ENCODE peak calls at places on chromosomes 16 and 17, in five cellular contexts. One of them, this sample, is unnamed.

GRCh38 chr16:70472786-70473433 is 18.5 kb downstream of the FCSK start:
- DNase-seq in stimulated activated CD8-positive, alpha-beta memory T cell treated with anti-CD3 and anti-CD28 coated beads, Interleukin-7, amount 100 ng/mL, for 1 hour: no peak
- DNase-seq in CD8-positive, alpha-beta T cell: no peak
- DNase-seq in CD4-positive, alpha-beta T cell: no peak
- DNase-seq in skeletal muscle cell: no peak
- DNase-seq in this sample: no peak

GRCh38 chr16:2298621-2299020 is 30.7 kb upstream of the RNPS1 start:
- DNase-seq in skeletal muscle cell: no peak
- DNase-seq in CD4-positive, alpha-beta T cell: no peak
- DNase-seq in CD8-positive, alpha-beta T cell: no peak
- DNase-seq in stimulated activated CD8-positive, alpha-beta memory T cell treated with anti-CD3 and anti-CD28 coated beads, Interleukin-7, amount 100 ng/mL, for 1 hour: no peak
- DNase-seq in this sample: no peak

GRCh38 chr16:85610446-85611204 is 2.5 kb upstream of the GSE1 start:
- DNase-seq in CD4-positive, alpha-beta T cell: peak; percentile 83
- DNase-seq in CD8-positive, alpha-beta T cell: peak; percentile 77
- DNase-seq in stimulated activated CD8-positive, alpha-beta memory T cell treated with anti-CD3 and anti-CD28 coated beads, Interleukin-7, amount 100 ng/mL, for 1 hour: peak; percentile 70
- DNase-seq in skeletal muscle cell: peak; percentile 47
- DNase-seq in this sample: peak; percentile 80

GRCh38 chr16:85824161-85825135 is 25.0 kb downstream of the COX4I1 start:
- DNase-seq in stimulated activated CD8-positive, alpha-beta memory T cell treated with anti-CD3 and anti-CD28 coated beads, Interleukin-7, amount 100 ng/mL, for 1 hour: no peak
- DNase-seq in CD4-positive, alpha-beta T cell: no peak
- DNase-seq in skeletal muscle cell: no peak
- DNase-seq in CD8-positive, alpha-beta T cell: no peak
- DNase-seq in this sample: no peak

GRCh38 chr17:42275527-42276358 is 448 bp downstream of the STAT5B start:
- DNase-seq in CD8-positive, alpha-beta T cell: no peak
- DNase-seq in skeletal muscle cell: no peak
- DNase-seq in stimulated activated CD8-positive, alpha-beta memory T cell treated with anti-CD3 and anti-CD28 coated beads, Interleukin-7, amount 100 ng/mL, for 1 hour: no peak
- DNase-seq in CD4-positive, alpha-beta T cell: peak; percentile 21
- DNase-seq in this sample: no peak

GRCh38 chr16:50442221-50442620 is 73.4 kb upstream of the BRD7 start:
- DNase-seq in CD4-positive, alpha-beta T cell: no peak
- DNase-seq in stimulated activated CD8-positive, alpha-beta memory T cell treated with anti-CD3 and anti-CD28 coated beads, Interleukin-7, amount 100 ng/mL, for 1 hour: no peak
- DNase-seq in CD8-positive, alpha-beta T cell: no peak
- DNase-seq in skeletal muscle cell: no peak
- DNase-seq in this sample: no peak

GRCh38 chr16:282944-283744 is at the start of gene PDIA2:
- DNase-seq in stimulated activated CD8-positive, alpha-beta memory T cell treated with anti-CD3 and anti-CD28 coated beads, Interleukin-7, amount 100 ng/mL, for 1 hour: no peak
- DNase-seq in skeletal muscle cell: no peak
- DNase-seq in CD8-positive, alpha-beta T cell: no peak
- DNase-seq in CD4-positive, alpha-beta T cell: no peak
- DNase-seq in this sample: no peak

GRCh38 chr17:48541036-48541573 is 3.8 kb downstream of the HOXB2 start:
- DNase-seq in skeletal muscle cell: no peak
- DNase-seq in CD8-positive, alpha-beta T cell: no peak
- DNase-seq in stimulated activated CD8-positive, alpha-beta memory T cell treated with anti-CD3 and anti-CD28 coated beads, Interleukin-7, amount 100 ng/mL, for 1 hour: no peak
- DNase-seq in CD4-positive, alpha-beta T cell: no peak
- DNase-seq in this sample: no peak

GRCh38 chr17:74157366-74157765 is 46.1 kb upstream of the RPL38 start:
- DNase-seq in CD4-positive, alpha-beta T cell: no peak
- DNase-seq in stimulated activated CD8-positive, alpha-beta memory T cell treated with anti-CD3 and anti-CD28 coated beads, Interleukin-7, amount 100 ng/mL, for 1 hour: no peak
- DNase-seq in CD8-positive, alpha-beta T cell: no peak
- DNase-seq in skeletal muscle cell: no peak
- DNase-seq in this sample: no peak

GRCh38 chr17:7307686-7308624 is 527 bp downstream of the EIF5A start:
- DNase-seq in stimulated activated CD8-positive, alpha-beta memory T cell treated with anti-CD3 and anti-CD28 coated beads, Interleukin-7, amount 100 ng/mL, for 1 hour: no peak
- DNase-seq in CD8-positive, alpha-beta T cell: peak; percentile 34
- DNase-seq in CD4-positive, alpha-beta T cell: peak; percentile 31
- DNase-seq in skeletal muscle cell: no peak
- DNase-seq in this sample: peak; percentile 30

GRCh38 chr16:8763899-8764298 is 33.5 kb downstream of the TMEM186 start:
- DNase-seq in CD4-positive, alpha-beta T cell: no peak
- DNase-seq in stimulated activated CD8-positive, alpha-beta memory T cell treated with anti-CD3 and anti-CD28 coated beads, Interleukin-7, amount 100 ng/mL, for 1 hour: no peak
- DNase-seq in CD8-positive, alpha-beta T cell: no peak
- DNase-seq in skeletal muscle cell: no peak
- DNase-seq in this sample: no peak

GRCh38 chr17:43759836-43760235 is 1.2 kb upstream of the SOST start:
- DNase-seq in stimulated activated CD8-positive, alpha-beta memory T cell treated with anti-CD3 and anti-CD28 coated beads, Interleukin-7, amount 100 ng/mL, for 1 hour: no peak
- DNase-seq in skeletal muscle cell: no peak
- DNase-seq in CD4-positive, alpha-beta T cell: no peak
- DNase-seq in CD8-positive, alpha-beta T cell: no peak
- DNase-seq in this sample: no peak

GRCh38 chr17:6526362-6527152 is 29.8 kb downstream of the PITPNM3 start:
- DNase-seq in CD8-positive, alpha-beta T cell: no peak
- DNase-seq in skeletal muscle cell: no peak
- DNase-seq in CD4-positive, alpha-beta T cell: no peak
- DNase-seq in stimulated activated CD8-positive, alpha-beta memory T cell treated with anti-CD3 and anti-CD28 coated beads, Interleukin-7, amount 100 ng/mL, for 1 hour: no peak
- DNase-seq in this sample: peak; percentile 24

GRCh38 chr17:79949646-79950292 is 85.9 kb downstream of the TBC1D16 start:
- DNase-seq in CD4-positive, alpha-beta T cell: no peak
- DNase-seq in stimulated activated CD8-positive, alpha-beta memory T cell treated with anti-CD3 and anti-CD28 coated beads, Interleukin-7, amount 100 ng/mL, for 1 hour: no peak
- DNase-seq in CD8-positive, alpha-beta T cell: no peak
- DNase-seq in skeletal muscle cell: no peak
- DNase-seq in this sample: no peak

GRCh38 chr17:44707755-44708400 is 587 bp upstream of the DBF4B start:
- DNase-seq in skeletal muscle cell: no peak
- DNase-seq in CD4-positive, alpha-beta T cell: no peak
- DNase-seq in CD8-positive, alpha-beta T cell: no peak
- DNase-seq in stimulated activated CD8-positive, alpha-beta memory T cell treated with anti-CD3 and anti-CD28 coated beads, Interleukin-7, amount 100 ng/mL, for 1 hour: no peak
- DNase-seq in this sample: no peak

GRCh38 chr16:10297341-10298006 is 88.4 kb upstream of the ATF7IP2 start:
- DNase-seq in CD8-positive, alpha-beta T cell: no peak
- DNase-seq in skeletal muscle cell: no peak
- DNase-seq in CD4-positive, alpha-beta T cell: no peak
- DNase-seq in stimulated activated CD8-positive, alpha-beta memory T cell treated with anti-CD3 and anti-CD28 coated beads, Interleukin-7, amount 100 ng/mL, for 1 hour: no peak
- DNase-seq in this sample: no peak

GRCh38 chr16:69514366-69514765 is 51.4 kb upstream of the NFAT5 start:
- DNase-seq in skeletal muscle cell: no peak
- DNase-seq in stimulated activated CD8-positive, alpha-beta memory T cell treated with anti-CD3 and anti-CD28 coated beads, Interleukin-7, amount 100 ng/mL, for 1 hour: no peak
- DNase-seq in CD8-positive, alpha-beta T cell: no peak
- DNase-seq in CD4-positive, alpha-beta T cell: no peak
- DNase-seq in this sample: no peak

GRCh38 chr16:84446596-84447392 is 57.7 kb downstream of the MEAK7 start:
- DNase-seq in skeletal muscle cell: no peak
- DNase-seq in CD4-positive, alpha-beta T cell: no peak
- DNase-seq in stimulated activated CD8-positive, alpha-beta memory T cell treated with anti-CD3 and anti-CD28 coated beads, Interleukin-7, amount 100 ng/mL, for 1 hour: no peak
- DNase-seq in CD8-positive, alpha-beta T cell: no peak
- DNase-seq in this sample: peak; percentile 51

GRCh38 chr17:32275060-32276042 is 9.7 kb downstream of the RHBDL3 start:
- DNase-seq in stimulated activated CD8-positive, alpha-beta memory T cell treated with anti-CD3 and anti-CD28 coated beads, Interleukin-7, amount 100 ng/mL, for 1 hour: no peak
- DNase-seq in CD8-positive, alpha-beta T cell: no peak
- DNase-seq in skeletal muscle cell: peak; percentile 43
- DNase-seq in CD4-positive, alpha-beta T cell: no peak
- DNase-seq in this sample: peak; percentile 89

GRCh38 chr17:68614718-68615117 is 13.6 kb upstream of the FAM20A start:
- DNase-seq in CD8-positive, alpha-beta T cell: no peak
- DNase-seq in CD4-positive, alpha-beta T cell: no peak
- DNase-seq in stimulated activated CD8-positive, alpha-beta memory T cell treated with anti-CD3 and anti-CD28 coated beads, Interleukin-7, amount 100 ng/mL, for 1 hour: no peak
- DNase-seq in skeletal muscle cell: no peak
- DNase-seq in this sample: no peak

GRCh38 chr16:56202036-56202435 is 10.7 kb downstream of the GNAO1 start:
- DNase-seq in CD8-positive, alpha-beta T cell: no peak
- DNase-seq in stimulated activated CD8-positive, alpha-beta memory T cell treated with anti-CD3 and anti-CD28 coated beads, Interleukin-7, amount 100 ng/mL, for 1 hour: no peak
- DNase-seq in skeletal muscle cell: no peak
- DNase-seq in CD4-positive, alpha-beta T cell: no peak
- DNase-seq in this sample: no peak

GRCh38 chr17:82802141-82802540 is 37.7 kb downstream of the ZNF750 start:
- DNase-seq in stimulated activated CD8-positive, alpha-beta memory T cell treated with anti-CD3 and anti-CD28 coated beads, Interleukin-7, amount 100 ng/mL, for 1 hour: no peak
- DNase-seq in skeletal muscle cell: no peak
- DNase-seq in CD4-positive, alpha-beta T cell: no peak
- DNase-seq in CD8-positive, alpha-beta T cell: no peak
- DNase-seq in this sample: peak; percentile 59

This sample was measured in fibroblast of mammary gland.